ENCODE peak calls at places on chromosomes 5 and 9, in five cellular contexts. G is sigmoid colon, N is glutamatergic neuron, X is OCI-LY7, T is heart left ventricle. Z is an unnamed sample.

GRCh38 chr9:79946718-79947117 is 375.0 kb downstream of the TLE4 start:
- DNase-seq in G (no peak), N (no peak), X (no peak), T (no peak), Z (no peak)

GRCh38 chr5:59034498-59035186 is 451.8 kb downstream of the RAB3C start:
- DNase-seq in G (no peak), N (no peak), X (peak), T (no peak), Z (no peak)

GRCh38 chr5:169626779-169627178 is 10.3 kb upstream of the DOCK2 start:
- DNase-seq in G (no peak), N (no peak), X (no peak), T (no peak), Z (no peak)

GRCh38 chr9:125732562-125732961 is 14.6 kb upstream of the PBX3 start:
- DNase-seq in G (no peak), N (no peak), X (no peak), T (no peak), Z (no peak)

GRCh38 chr5:99061711-99062110 is 132.9 kb upstream of the CHD1 start:
- DNase-seq in G (no peak), N (no peak), X (no peak), T (no peak), Z (no peak)

GRCh38 chr9:136284311-136284710 is 19.6 kb downstream of the CCDC187 start:
- DNase-seq in G (no peak), N (no peak), X (no peak), T (no peak), Z (no peak)

GRCh38 chr9:91751922-91752321 is 198.1 kb downstream of the ROR2 start:
- DNase-seq in G (no peak), N (no peak), X (no peak), T (no peak), Z (no peak)

GRCh38 chr9:92191801-92192200 is 76.6 kb upstream of the SPTLC1 start:
- DNase-seq in G (no peak), N (no peak), X (no peak), T (no peak), Z (no peak)

GRCh38 chr5:116068028-116068632 is 16.7 kb upstream of the COMMD10 start:
- DNase-seq in G (no peak), N (no peak), X (peak), T (no peak), Z (no peak)

GRCh38 chr5:52743970-52744369 is 43.7 kb upstream of the ITGA1 start:
- DNase-seq in G (no peak), N (no peak), X (no peak), T (no peak), Z (no peak)

GRCh38 chr9:87206064-87206661 is 258.9 kb upstream of the GAS1 start:
- DNase-seq in G (no peak), N (no peak), X (no peak), T (no peak), Z (no peak)

GRCh38 chr5:9513825-9514224 is 32.0 kb downstream of the SEMA5A start:
- DNase-seq in G (no peak), N (no peak), X (no peak), T (no peak), Z (no peak)

DNA sequence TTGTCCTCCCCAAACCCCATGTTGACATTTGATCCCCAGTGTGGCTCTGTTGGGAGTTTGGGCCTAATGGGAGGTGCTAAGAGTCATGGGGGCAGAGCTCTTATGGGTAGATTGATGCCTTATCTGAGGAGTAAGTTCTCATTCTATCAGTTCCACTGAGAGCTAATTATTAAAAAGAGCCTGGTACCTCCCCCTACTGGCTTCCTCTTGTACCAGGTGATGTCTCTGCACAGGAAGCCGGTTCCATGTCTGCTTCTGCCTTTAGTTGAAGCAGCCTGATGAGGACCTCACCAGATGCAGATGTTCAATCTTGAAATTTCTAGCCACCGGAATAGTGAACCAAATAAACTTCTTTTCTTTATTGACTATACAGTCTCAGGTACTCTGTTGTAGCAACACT is 10.8 kb downstream of the GABRB2 start:
- DNase-seq in G (no peak), N (no peak), X (peak), T (no peak), Z (no peak)
- TF ChIP-seq CTCF in G (no peak), N (peak), X (peak), T (no peak), Z (no peak)

DNA sequence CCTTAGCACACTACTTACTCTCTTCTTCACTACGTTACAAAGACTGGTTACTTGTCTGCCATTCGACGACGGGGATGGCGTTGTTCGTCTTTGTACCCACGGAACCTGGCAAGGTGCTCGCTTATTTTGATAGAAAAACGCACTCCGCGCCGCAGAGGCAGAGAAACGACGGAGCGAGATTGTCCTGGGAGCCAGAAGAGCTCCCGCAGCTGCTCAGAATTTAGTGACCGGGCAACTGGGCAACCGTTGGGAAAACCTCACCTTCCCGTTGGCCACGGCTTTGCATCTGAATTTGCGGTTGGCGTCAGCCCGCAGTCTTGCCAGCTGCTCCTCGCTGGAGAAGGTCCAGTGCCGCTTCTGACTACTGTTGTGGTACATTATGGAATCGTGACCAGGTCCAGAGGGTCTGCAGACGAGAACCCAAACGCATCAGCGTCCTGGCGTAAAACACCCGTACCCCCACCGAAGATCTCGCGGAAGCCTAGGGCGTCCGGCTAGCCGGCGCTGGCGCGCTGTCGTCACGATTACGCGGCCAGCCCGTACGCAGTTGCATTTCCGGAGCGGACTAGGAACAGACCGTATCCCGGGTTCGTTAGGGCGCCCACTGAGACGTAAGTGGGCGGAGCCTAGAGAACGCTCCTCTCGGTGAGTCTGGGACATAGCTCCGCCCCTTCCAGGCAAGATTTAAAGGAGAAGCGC is at the start of gene CCNH:
- DNase-seq in G (peak), N (peak), X (peak), T (peak), Z (peak)
- TF ChIP-seq CTCF in G (no peak), N (no peak), X (no peak), T (no peak), Z (no peak)

DNA sequence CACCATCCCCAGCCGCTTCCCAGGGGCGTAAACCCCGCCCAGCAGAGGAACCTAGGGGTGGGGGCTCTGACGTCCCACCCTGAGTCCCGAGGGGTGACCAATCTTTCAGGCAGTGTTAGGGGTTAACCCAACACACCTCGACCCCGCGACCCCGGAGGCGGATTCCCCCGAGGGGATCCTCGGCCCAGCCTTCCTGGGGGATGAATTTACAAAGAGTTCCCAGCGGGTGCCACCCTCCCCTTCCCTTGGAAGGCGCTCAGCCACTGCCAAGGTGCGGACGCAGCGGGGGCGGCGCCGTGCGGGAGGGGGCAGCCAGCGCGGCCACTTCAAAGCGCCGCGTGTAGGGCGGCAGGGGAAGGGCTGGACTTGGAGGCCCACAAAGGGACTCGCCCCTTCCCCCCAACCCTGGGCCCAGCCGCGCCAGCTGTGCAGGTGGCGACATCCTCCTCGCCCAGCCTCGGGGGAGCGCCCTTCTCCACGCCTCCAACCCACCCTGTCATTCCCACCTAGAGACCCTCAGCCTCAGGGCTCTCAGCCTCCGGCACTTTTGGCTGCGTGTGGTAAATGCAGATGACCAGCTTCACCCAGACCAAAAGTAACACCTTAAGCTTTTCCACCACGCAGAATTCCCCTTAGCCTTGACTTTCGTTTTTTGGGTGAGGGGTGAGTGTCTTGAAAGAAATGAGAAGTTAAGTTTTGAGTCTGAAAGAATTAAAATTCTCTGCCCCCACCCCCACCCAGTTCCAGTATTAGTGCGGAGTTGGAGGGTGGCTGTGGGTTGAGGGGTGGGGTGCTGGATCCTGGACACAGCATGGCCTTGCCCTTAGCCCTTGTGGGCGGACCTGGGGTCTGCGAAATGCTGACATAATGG is 43.3 kb upstream of the TCF7 start:
- DNase-seq in G (peak), N (peak), X (no peak), T (no peak), Z (no peak)
- TF ChIP-seq CTCF in G (no peak), N (no peak), X (no peak), T (no peak), Z (no peak)

GRCh38 chr5:163350083-163350482 is 87.3 kb upstream of the CCNG1 start:
- DNase-seq in G (no peak), N (no peak), X (no peak), T (no peak), Z (no peak)
- TF ChIP-seq CTCF in G (no peak), N (peak), X (no peak), T (no peak), Z (no peak)

DNA sequence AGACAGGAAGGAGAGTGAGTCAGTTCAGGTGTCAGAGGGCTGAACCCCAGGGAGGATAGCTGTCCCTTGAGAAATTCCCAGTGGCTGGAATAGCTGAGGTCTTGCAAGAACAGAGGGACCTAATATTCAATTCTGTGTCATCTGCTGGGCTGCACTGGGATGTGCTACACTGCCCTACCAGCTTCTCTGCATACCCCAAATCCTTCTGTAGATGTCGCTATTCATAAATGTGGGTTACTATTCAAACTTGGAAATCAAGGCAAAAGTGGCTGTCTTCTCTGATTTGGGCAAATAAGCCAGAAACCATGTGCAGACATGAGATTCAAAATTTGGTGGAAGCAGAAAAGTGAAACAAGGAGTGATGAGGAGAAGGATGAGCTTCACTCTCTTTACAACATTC is 16.3 kb downstream of the TNFSF8 start:
- DNase-seq in G (no peak), N (no peak), X (no peak), T (no peak), Z (no peak)
- TF ChIP-seq CTCF in G (no peak), N (no peak), X (peak), T (peak), Z (no peak)

DNA sequence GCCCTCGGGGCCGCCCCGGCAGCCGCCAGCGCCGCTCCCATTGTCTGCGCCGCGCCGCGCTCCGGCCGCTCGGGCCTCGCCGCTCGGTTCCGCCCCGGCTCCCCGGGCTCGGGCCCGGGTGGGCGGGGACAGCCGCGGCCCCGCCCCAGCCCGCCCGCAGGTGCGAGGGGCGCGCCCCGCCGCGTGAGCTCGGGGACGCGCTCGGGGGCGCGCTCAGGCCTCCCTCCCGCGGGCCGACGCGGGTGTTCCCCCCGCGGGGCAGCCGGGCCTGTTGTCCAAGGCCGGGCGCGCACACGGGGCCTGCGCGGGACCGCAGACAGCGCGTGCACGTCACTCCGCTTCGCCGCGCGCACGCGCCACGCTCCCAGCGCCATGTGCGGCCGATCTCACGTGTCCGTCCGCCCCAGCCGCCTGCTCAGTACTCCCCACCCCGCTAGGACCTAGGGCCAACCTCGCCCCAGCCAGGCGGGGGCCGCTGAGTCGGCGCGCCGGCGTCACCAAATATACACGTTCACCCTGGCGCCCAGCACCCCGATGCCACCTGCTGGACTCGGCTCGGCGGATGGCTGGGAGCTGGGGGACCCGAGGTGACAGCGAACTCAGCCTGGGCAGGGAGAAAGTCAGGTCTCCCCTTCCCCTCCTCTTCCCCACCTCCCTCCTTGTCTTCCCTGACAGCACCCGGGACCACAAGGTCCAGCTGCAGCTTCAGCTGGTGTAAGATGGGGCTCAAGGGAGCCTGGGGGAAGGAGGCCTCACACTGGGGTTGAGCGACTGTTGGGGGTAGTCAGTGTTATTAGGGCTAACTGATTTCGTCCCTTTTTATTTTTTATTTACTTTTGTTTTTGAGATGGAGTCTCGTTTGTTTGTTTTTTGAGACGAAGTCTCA is 14.3 kb downstream of the GBGT1 start:
- DNase-seq in G (peak), N (peak), X (peak), T (peak), Z (peak)
- TF ChIP-seq CTCF in G (peak), N (no peak), X (peak), T (peak), Z (no peak)

DNA sequence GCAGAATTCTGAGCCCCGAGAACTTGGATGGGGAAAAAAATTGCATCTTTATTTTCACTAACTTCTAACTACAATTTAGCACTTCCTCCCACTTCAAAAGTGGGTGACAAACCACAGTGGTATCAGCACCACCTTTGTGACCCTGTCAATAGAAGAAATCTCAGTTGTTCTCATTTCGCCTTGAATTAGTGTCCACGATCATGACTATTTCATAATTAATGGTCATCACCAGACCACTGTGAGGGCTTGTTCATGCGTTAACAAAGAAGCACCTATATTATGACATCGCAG is 100.0 kb upstream of the SPATA31C2 start:
- DNase-seq in G (no peak), N (no peak), X (no peak), T (no peak), Z (no peak)
- TF ChIP-seq CTCF in G (no peak), N (no peak), X (no peak), T (no peak), Z (no peak)

GRCh38 chr9:68781866-68782265 is 76.8 kb downstream of the PIP5K1B start:
- DNase-seq in G (no peak), N (no peak), X (no peak), T (no peak), Z (no peak)

GRCh38 chr9:68779558-68780376 is 74.7 kb downstream of the PIP5K1B start:
- DNase-seq in G (peak), N (peak), X (peak), T (peak), Z (peak)

GRCh38 chr9:68780735-68781134 is 75.7 kb downstream of the PIP5K1B start:
- DNase-seq in G (no peak), N (no peak), X (peak), T (no peak), Z (no peak)

GRCh38 chr9:68780377-68780707 is 75.3 kb downstream of the PIP5K1B start:
- DNase-seq in G (no peak), N (no peak), X (no peak), T (peak), Z (no peak)

DNA sequence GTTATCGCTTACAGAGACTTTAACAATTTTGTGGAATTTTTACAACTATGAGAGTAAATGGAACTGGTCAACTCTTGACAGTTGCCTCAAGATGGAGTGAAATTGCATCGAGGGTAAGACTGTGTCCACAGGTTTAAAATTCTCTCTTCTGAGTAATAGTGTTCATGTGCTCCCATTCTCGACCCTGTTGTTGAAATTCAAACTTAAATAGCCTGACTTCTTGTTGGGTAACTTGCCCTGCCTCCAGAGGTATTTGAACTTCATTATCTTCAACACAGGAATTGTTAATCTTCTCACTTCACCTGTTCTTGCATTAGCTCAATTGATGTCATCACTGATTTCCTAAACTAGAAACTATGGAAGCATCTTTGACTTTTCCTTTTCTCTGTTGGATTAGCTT is 77.5 kb downstream of the PIP5K1B start:
- DNase-seq in G (no peak), N (no peak), X (no peak), T (no peak), Z (no peak)
- TF ChIP-seq CTCF in G (no peak), N (no peak), X (no peak), T (no peak), Z (no peak)

Z was measured in coronary artery.